ENCODE peak calls at places on chromosomes 2 and 18, in five cellular contexts. F is G401, K is GM04504, J is GM12891, E is sciatic nerve. G is an unnamed sample.

GRCh38 chr2:180258579-180258978 is 251.5 kb upstream of the CWC22 start:
- DNase-seq in F (no peak), E (no peak), J (no peak), K (no peak), G (no peak)

GRCh38 chr2:220999351-220999750 is 572.8 kb downstream of the EPHA4 start:
- DNase-seq in J (no peak), K (no peak), F (no peak), E (no peak), G (peak)

GRCh38 chr2:191319181-191319580 is 74.0 kb downstream of the MYO1B start:
- DNase-seq in J (no peak), F (no peak), K (no peak), E (no peak), G (peak)

GRCh38 chr2:186554850-186555785 is 34.7 kb upstream of the ITGAV start:
- DNase-seq in E (no peak), K (no peak), F (no peak), J (no peak), G (peak)

GRCh38 chr2:11757101-11757500 is 10.7 kb downstream of the LPIN1 start:
- DNase-seq in J (no peak), K (no peak), E (no peak), F (no peak), G (no peak)

GRCh38 chr18:5972298-5972697 is 77.0 kb upstream of the TMEM200C start:
- DNase-seq in J (no peak), K (no peak), F (no peak), E (no peak), G (no peak)

GRCh38 chr2:145235312-145235711 is 715.4 kb upstream of the ZEB2 start:
- DNase-seq in K (no peak), E (no peak), J (no peak), F (no peak), G (no peak)

GRCh38 chr2:121746071-121746578 is 9.3 kb upstream of the TSN start:
- DNase-seq in J (no peak), E (no peak), F (no peak), K (no peak), G (no peak)

GRCh38 chr2:1638281-1638860 is 105.9 kb downstream of the PXDN start:
- DNase-seq in K (no peak), F (no peak), E (no peak), J (no peak), G (peak)

G was measured in iris pigment epithelial cell.